ENCODE peak calls at places on chromosomes 16 and 17, in six cellular contexts. D, A, Q, E, P and S are unnamed samples.

GRCh38 chr17:82212331-82213250 is at the start of gene CCDC57:
- DNase-seq in A (peak), P (peak), E (no peak), Q (peak), D (peak), S (peak)

GRCh38 chr16:85719605-85720318 is 31.0 kb upstream of the GINS2 start:
- DNase-seq in D (peak), A (no peak), Q (no peak), E (no peak), P (no peak), S (no peak)

GRCh38 chr16:401468-402348 is at the start of gene DECR2:
- DNase-seq in Q (peak), D (peak), P (peak), E (peak), A (peak), S (peak)

GRCh38 chr17:16407911-16408588 is 7.3 kb upstream of the TRPV2 start:
- DNase-seq in P (no peak), D (peak), A (peak), Q (peak), E (no peak), S (peak)

GRCh38 chr17:68707032-68707431 is 105.9 kb upstream of the FAM20A start:
- DNase-seq in D (no peak), Q (no peak), P (no peak), E (no peak), A (peak), S (no peak)

GRCh38 chr16:8505327-8505991 is 84.9 kb downstream of the TMEM114 start:
- DNase-seq in P (no peak), E (no peak), Q (peak), D (no peak), A (no peak), S (no peak)

GRCh38 chr17:48678141-48678971 is 44.0 kb downstream of the PRAC1 start:
- DNase-seq in Q (peak), P (peak), D (peak), A (peak), E (peak), S (peak)

GRCh38 chr17:73393962-73394361 is 82.2 kb upstream of the CDC42EP4 start:
- DNase-seq in P (no peak), Q (no peak), D (no peak), A (peak), E (no peak), S (no peak)

GRCh38 chr17:1617620-1618174 is 10.9 kb downstream of the SLC43A2 start:
- DNase-seq in D (no peak), E (no peak), A (peak), Q (no peak), P (peak), S (no peak)

GRCh38 chr16:82891918-82892317 is 265.1 kb downstream of the CDH13 start:
- DNase-seq in P (no peak), Q (no peak), E (no peak), D (no peak), A (no peak), S (no peak)

GRCh38 chr17:48444531-48445247 is 14.7 kb upstream of the SKAP1 start:
- DNase-seq in P (no peak), E (peak), Q (no peak), A (no peak), D (peak), S (peak)

GRCh38 chr17:19943026-19943425 is 34.6 kb downstream of the AKAP10 start:
- DNase-seq in D (no peak), Q (no peak), A (no peak), E (no peak), P (no peak), S (no peak)

GRCh38 chr16:81632392-81633146 is 146.5 kb upstream of the PLCG2 start:
- DNase-seq in P (no peak), E (peak), A (peak), D (no peak), Q (no peak), S (no peak)

GRCh38 chr16:68490829-68491575 is 42.7 kb upstream of the SMPD3 start:
- DNase-seq in E (no peak), D (no peak), Q (peak), P (peak), A (peak), S (peak)

GRCh38 chr16:50884066-50884860 is 142.4 kb downstream of the CYLD start:
- DNase-seq in E (no peak), A (no peak), Q (no peak), P (no peak), D (no peak), S (no peak)

GRCh38 chr17:30990458-30990857 is 19.6 kb downstream of the RNF135 start:
- DNase-seq in E (no peak), A (no peak), Q (no peak), P (no peak), D (no peak), S (no peak)

GRCh38 chr17:68197091-68197996 is 50.5 kb upstream of the AMZ2 start:
- DNase-seq in E (no peak), Q (peak), A (no peak), P (no peak), D (peak), S (no peak)

GRCh38 chr17:63278731-63279442 is 167.2 kb downstream of the CYB561 start:
- DNase-seq in E (no peak), A (peak), Q (no peak), D (no peak), P (no peak), S (no peak)

GRCh38 chr17:28119049-28119448 is 76.6 kb downstream of the NLK start:
- DNase-seq in P (no peak), E (no peak), A (no peak), D (no peak), Q (no peak), S (no peak)

GRCh38 chr16:27326738-27327585 is 13.2 kb downstream of the IL4R start:
- DNase-seq in A (peak), P (peak), Q (no peak), D (no peak), E (peak), S (peak)

GRCh38 chr17:40482722-40483121 is 18.7 kb downstream of the TNS4 start:
- DNase-seq in E (no peak), Q (no peak), D (no peak), P (no peak), A (no peak), S (no peak)

GRCh38 chr17:416293-417206 is 63.9 kb upstream of the RPH3AL start:
- DNase-seq in Q (no peak), E (no peak), D (no peak), P (no peak), A (no peak), S (peak)

GRCh38 chr17:44362479-44362963 is 1.1 kb downstream of the FAM171A2 start:
- DNase-seq in Q (no peak), E (no peak), D (no peak), A (no peak), P (no peak), S (no peak)

GRCh38 chr16:74756203-74756602 is 18.4 kb downstream of the FA2H start:
- DNase-seq in A (no peak), D (no peak), Q (no peak), E (no peak), P (peak), S (no peak)

GRCh38 chr16:74611721-74612120 is 4.8 kb upstream of the GLG1 start:
- DNase-seq in Q (no peak), D (no peak), P (no peak), E (no peak), A (peak), S (no peak)